ENCODE peak calls at places on chromosome 22, in four cellular contexts. One of them, this sample, is unnamed.

GRCh38 chr22:38942702-38943101 is 14.7 kb upstream of the APOBEC3A start:
- DNase-seq in EH: no peak
- DNase-seq in stimulated activated CD4-positive, alpha-beta T cell treated with anti-CD3 and anti-CD28 coated beads, Interleukin-2, amount 100 ng/mL, for 48 hours: no peak
- DNase-seq in cardiac muscle cell: no peak
- DNase-seq in this sample: no peak

GRCh38 chr22:50488006-50488677 is 1.5 kb downstream of the MIOX start:
- DNase-seq in EH: no peak
- DNase-seq in stimulated activated CD4-positive, alpha-beta T cell treated with anti-CD3 and anti-CD28 coated beads, Interleukin-2, amount 100 ng/mL, for 48 hours: no peak
- DNase-seq in cardiac muscle cell: no peak
- DNase-seq in this sample: no peak

GRCh38 chr22:44566911-44567310 is 68.9 kb upstream of the RTL6 start:
- DNase-seq in EH: no peak
- DNase-seq in stimulated activated CD4-positive, alpha-beta T cell treated with anti-CD3 and anti-CD28 coated beads, Interleukin-2, amount 100 ng/mL, for 48 hours: no peak
- DNase-seq in cardiac muscle cell: no peak
- DNase-seq in this sample: no peak

GRCh38 chr22:23511627-23512347 is 68.3 kb downstream of the IGLL1 start:
- DNase-seq in EH: no peak
- DNase-seq in stimulated activated CD4-positive, alpha-beta T cell treated with anti-CD3 and anti-CD28 coated beads, Interleukin-2, amount 100 ng/mL, for 48 hours: no peak
- DNase-seq in cardiac muscle cell: no peak
- DNase-seq in this sample: no peak

GRCh38 chr22:49767355-49768062 is 60.2 kb downstream of the BRD1 start:
- DNase-seq in EH: peak; percentile 61
- DNase-seq in stimulated activated CD4-positive, alpha-beta T cell treated with anti-CD3 and anti-CD28 coated beads, Interleukin-2, amount 100 ng/mL, for 48 hours: peak; percentile 15
- DNase-seq in cardiac muscle cell: peak; percentile 31
- DNase-seq in this sample: peak; percentile 61

GRCh38 chr22:17376950-17377349 is 7.7 kb downstream of the CECR2 start:
- DNase-seq in EH: no peak
- DNase-seq in stimulated activated CD4-positive, alpha-beta T cell treated with anti-CD3 and anti-CD28 coated beads, Interleukin-2, amount 100 ng/mL, for 48 hours: no peak
- DNase-seq in cardiac muscle cell: no peak
- DNase-seq in this sample: no peak

GRCh38 chr22:50004923-50005322 is 7.6 kb downstream of the IL17REL start:
- DNase-seq in EH: no peak
- DNase-seq in stimulated activated CD4-positive, alpha-beta T cell treated with anti-CD3 and anti-CD28 coated beads, Interleukin-2, amount 100 ng/mL, for 48 hours: no peak
- DNase-seq in cardiac muscle cell: no peak
- DNase-seq in this sample: no peak

GRCh38 chr22:30386960-30387848 is at the start of gene RNF215:
- DNase-seq in EH: peak; percentile 80
- DNase-seq in stimulated activated CD4-positive, alpha-beta T cell treated with anti-CD3 and anti-CD28 coated beads, Interleukin-2, amount 100 ng/mL, for 48 hours: peak; percentile 72
- DNase-seq in cardiac muscle cell: peak; percentile 91
- DNase-seq in this sample: peak; percentile 54

GRCh38 chr22:17777005-17777716 is 2.9 kb upstream of the BID start:
- DNase-seq in EH: no peak
- DNase-seq in stimulated activated CD4-positive, alpha-beta T cell treated with anti-CD3 and anti-CD28 coated beads, Interleukin-2, amount 100 ng/mL, for 48 hours: peak; percentile 52
- DNase-seq in cardiac muscle cell: no peak
- DNase-seq in this sample: no peak

GRCh38 chr22:27318516-27318915 is 483.0 kb downstream of the MN1 start:
- DNase-seq in EH: peak; percentile 74
- DNase-seq in stimulated activated CD4-positive, alpha-beta T cell treated with anti-CD3 and anti-CD28 coated beads, Interleukin-2, amount 100 ng/mL, for 48 hours: no peak
- DNase-seq in cardiac muscle cell: peak; percentile 84
- DNase-seq in this sample: peak; percentile 3

GRCh38 chr22:39472570-39473556 is 16.1 kb downstream of the MGAT3 start:
- DNase-seq in EH: no peak
- DNase-seq in stimulated activated CD4-positive, alpha-beta T cell treated with anti-CD3 and anti-CD28 coated beads, Interleukin-2, amount 100 ng/mL, for 48 hours: no peak
- DNase-seq in cardiac muscle cell: peak; percentile 18
- DNase-seq in this sample: no peak

GRCh38 chr22:30078320-30079311 is 1.6 kb upstream of the HORMAD2 start:
- DNase-seq in EH: no peak
- DNase-seq in stimulated activated CD4-positive, alpha-beta T cell treated with anti-CD3 and anti-CD28 coated beads, Interleukin-2, amount 100 ng/mL, for 48 hours: peak; percentile 19
- DNase-seq in cardiac muscle cell: no peak
- DNase-seq in this sample: no peak

GRCh38 chr22:45867118-45867905 is 109.7 kb downstream of the WNT7B start:
- DNase-seq in EH: peak; percentile 48
- DNase-seq in stimulated activated CD4-positive, alpha-beta T cell treated with anti-CD3 and anti-CD28 coated beads, Interleukin-2, amount 100 ng/mL, for 48 hours: no peak
- DNase-seq in cardiac muscle cell: peak; percentile 70
- DNase-seq in this sample: no peak

GRCh38 chr22:46934746-46935491 is 172.5 kb downstream of the TBC1D22A start:
- DNase-seq in EH: peak; percentile 91
- DNase-seq in stimulated activated CD4-positive, alpha-beta T cell treated with anti-CD3 and anti-CD28 coated beads, Interleukin-2, amount 100 ng/mL, for 48 hours: peak; percentile 22
- DNase-seq in cardiac muscle cell: no peak
- DNase-seq in this sample: peak; percentile 27

GRCh38 chr22:30301995-30302809 is 12.9 kb upstream of the CASTOR1 start:
- DNase-seq in EH: peak; percentile 91
- DNase-seq in stimulated activated CD4-positive, alpha-beta T cell treated with anti-CD3 and anti-CD28 coated beads, Interleukin-2, amount 100 ng/mL, for 48 hours: no peak
- DNase-seq in cardiac muscle cell: no peak
- DNase-seq in this sample: peak; percentile 92

GRCh38 chr22:36475341-36475740 is 6.1 kb downstream of the TXN2 start:
- DNase-seq in EH: no peak
- DNase-seq in stimulated activated CD4-positive, alpha-beta T cell treated with anti-CD3 and anti-CD28 coated beads, Interleukin-2, amount 100 ng/mL, for 48 hours: no peak
- DNase-seq in cardiac muscle cell: no peak
- DNase-seq in this sample: no peak

This sample was measured in HL-60.